ENCODE peak calls at places on chromosomes 1 and 21, in six cellular contexts. Q, M, G, V, F and U are unnamed samples.

GRCh38 chr1:39671433-39671792 is 494 bp downstream of the NT5C1A start:
- DNase-seq in Q (no peak), M (no peak), G (no peak), V (no peak), F (peak), U (no peak)

GRCh38 chr1:184823080-184823479 is 68.4 kb upstream of the EDEM3 start:
- DNase-seq in Q (peak), M (peak), G (no peak), V (no peak), F (no peak), U (peak)

GRCh38 chr21:16473965-16474364 is 744.2 kb downstream of the USP25 start:
- DNase-seq in Q (no peak), M (peak), G (no peak), V (no peak), F (no peak), U (no peak)

GRCh38 chr1:61952675-61953074 is 210.4 kb downstream of the PATJ start:
- DNase-seq in Q (no peak), M (no peak), G (no peak), V (no peak), F (no peak), U (no peak)

GRCh38 chr1:230307213-230307612 is 118.9 kb downstream of the PGBD5 start:
- DNase-seq in Q (no peak), M (no peak), G (no peak), V (no peak), F (no peak), U (no peak)

GRCh38 chr1:162147760-162148159 is 78.3 kb downstream of the NOS1AP start:
- DNase-seq in Q (no peak), M (no peak), G (no peak), V (peak), F (peak), U (peak)

GRCh38 chr1:84488107-84488506 is 9.0 kb downstream of the RPF1 start:
- DNase-seq in Q (no peak), M (no peak), G (no peak), V (no peak), F (no peak), U (no peak)

GRCh38 chr1:76230894-76231293 is 156.3 kb downstream of the ST6GALNAC3 start:
- DNase-seq in Q (no peak), M (no peak), G (no peak), V (peak), F (peak), U (no peak)

GRCh38 chr1:234108921-234109320 is 204.4 kb downstream of the SLC35F3 start:
- DNase-seq in Q (no peak), M (peak), G (peak), V (no peak), F (no peak), U (no peak)

GRCh38 chr1:157994081-157994581 is 686 bp downstream of the KIRREL1 start:
- DNase-seq in Q (peak), M (no peak), G (no peak), V (no peak), F (no peak), U (no peak)

GRCh38 chr1:56576880-56577858 is 2.2 kb downstream of the PLPP3 start:
- DNase-seq in Q (peak), M (peak), G (peak), V (no peak), F (peak), U (no peak)

GRCh38 chr1:109617291-109617801 is 2.1 kb downstream of the GNAT2 start:
- DNase-seq in Q (peak), M (peak), G (peak), V (no peak), F (peak), U (peak)

GRCh38 chr21:32844076-32844475 is 72.5 kb upstream of the PAXBP1 start:
- DNase-seq in Q (no peak), M (no peak), G (no peak), V (no peak), F (no peak), U (no peak)

GRCh38 chr1:242189591-242189990 is 190.7 kb upstream of the MAP1LC3C start:
- DNase-seq in Q (no peak), M (no peak), G (no peak), V (no peak), F (no peak), U (no peak)

GRCh38 chr1:6962956-6963915 is 178.0 kb downstream of the CAMTA1 start:
- DNase-seq in Q (peak), M (no peak), G (no peak), V (peak), F (peak), U (peak)

GRCh38 chr1:210330279-210330866 is 1.7 kb downstream of the HHAT start:
- DNase-seq in Q (peak), M (peak), G (no peak), V (no peak), F (no peak), U (no peak)

GRCh38 chr21:42143111-42143510 is 72.0 kb downstream of the UMODL1 start:
- DNase-seq in Q (no peak), M (no peak), G (no peak), V (no peak), F (no peak), U (no peak)

GRCh38 chr1:222547944-222548671 is at the start of gene HHIPL2:
- DNase-seq in Q (no peak), M (no peak), G (no peak), V (no peak), F (no peak), U (no peak)

GRCh38 chr1:154923695-154924094 is 12.8 kb downstream of the PMVK start:
- DNase-seq in Q (no peak), M (no peak), G (no peak), V (no peak), F (no peak), U (no peak)

GRCh38 chr1:35577071-35577998 is 4.2 kb downstream of the TFAP2E start:
- DNase-seq in Q (peak), M (no peak), G (no peak), V (no peak), F (peak), U (no peak)

GRCh38 chr1:232548651-232549050 is 81.3 kb downstream of the SIPA1L2 start:
- DNase-seq in Q (no peak), M (no peak), G (no peak), V (no peak), F (no peak), U (no peak)

GRCh38 chr1:233289676-233290075 is 5.8 kb downstream of the PCNX2 start:
- DNase-seq in Q (no peak), M (no peak), G (no peak), V (peak), F (peak), U (no peak)

GRCh38 chr1:67019600-67020136 is 34.3 kb downstream of the SLC35D1 start:
- DNase-seq in Q (peak), M (peak), G (no peak), V (no peak), F (peak), U (no peak)

GRCh38 chr1:234659538-234659937 is 49.6 kb upstream of the IRF2BP2 start:
- DNase-seq in Q (peak), M (peak), G (peak), V (no peak), F (no peak), U (no peak)

GRCh38 chr21:46443910-46444309 is 14.8 kb upstream of the DIP2A start:
- DNase-seq in Q (no peak), M (no peak), G (no peak), V (no peak), F (no peak), U (no peak)

GRCh38 chr1:35560256-35561225 is 2.9 kb downstream of the NCDN start:
- DNase-seq in Q (no peak), M (no peak), G (no peak), V (no peak), F (no peak), U (no peak)

GRCh38 chr1:99595041-99595440 is 50.9 kb upstream of the PALMD start:
- DNase-seq in Q (no peak), M (no peak), G (no peak), V (no peak), F (no peak), U (no peak)

GRCh38 chr1:99590578-99591209 is 55.2 kb upstream of the PALMD start:
- DNase-seq in Q (peak), M (peak), G (no peak), V (no peak), F (no peak), U (no peak)

GRCh38 chr1:99589186-99589636 is 56.7 kb upstream of the PALMD start:
- DNase-seq in Q (no peak), M (no peak), G (no peak), V (no peak), F (no peak), U (no peak)

GRCh38 chr1:99594205-99594604 is 51.7 kb upstream of the PALMD start:
- DNase-seq in Q (no peak), M (no peak), G (no peak), V (no peak), F (no peak), U (no peak)

GRCh38 chr1:99591886-99592285 is 54.0 kb upstream of the PALMD start:
- DNase-seq in Q (no peak), M (no peak), G (no peak), V (no peak), F (no peak), U (no peak)
- H2AFZ ChIP-seq in Q (no peak), M (no peak), G (no peak), V (no peak), F (no peak), U (no peak)

DNA sequence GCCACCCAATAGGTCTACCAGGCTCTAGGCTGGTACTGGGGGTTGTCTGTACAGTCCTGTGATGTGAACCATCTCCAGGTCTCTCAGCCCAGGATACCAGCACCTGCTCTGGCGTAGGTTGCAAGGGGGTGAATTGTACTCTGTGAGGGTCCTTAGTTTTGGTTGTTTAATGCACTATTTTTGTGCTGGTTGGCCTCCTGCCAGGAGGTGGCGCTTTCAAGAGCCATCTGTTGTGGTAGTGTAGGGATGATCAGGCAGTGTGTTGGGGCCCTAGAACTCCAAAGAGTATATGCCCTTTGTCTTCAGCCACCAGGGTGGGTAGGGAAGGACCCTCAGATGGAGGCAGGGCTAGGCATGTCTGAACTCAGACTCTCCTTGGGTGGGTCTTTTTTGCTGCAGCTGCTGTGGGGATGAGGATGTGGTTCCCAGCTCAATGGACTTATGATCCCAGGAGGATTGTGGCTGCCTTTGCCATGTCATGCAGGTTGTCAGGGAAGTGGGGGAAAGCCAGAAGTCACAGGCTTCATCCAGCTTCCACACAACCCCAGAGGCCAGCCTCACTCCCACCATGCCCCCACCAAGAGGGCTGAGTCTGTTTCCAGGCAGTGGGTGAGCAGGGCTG is 301.8 kb upstream of the CHRM3 start:
- DNase-seq in Q (no peak), M (no peak), G (no peak), V (no peak), F (no peak), U (no peak)
- H3K4me2 ChIP-seq in Q (no peak), M (no peak), G (no peak), V (no peak), F (no peak), U (no peak)

GRCh38 chr1:211732276-211732571 is 56.8 kb upstream of the NEK2 start:
- DNase-seq in Q (no peak), M (no peak), G (no peak), V (no peak), F (no peak), U (no peak)
- H3K14ac ChIP-seq in Q (no peak), M (no peak), G (no peak), V (no peak), F (no peak), U (no peak)

GRCh38 chr1:181483084-181483559 is at the start of gene CACNA1E:
- DNase-seq in Q (no peak), M (no peak), G (no peak), V (no peak), F (no peak), U (no peak)
- H2AFZ ChIP-seq in Q (peak), M (peak), G (peak), V (peak), F (no peak), U (peak)

DNA sequence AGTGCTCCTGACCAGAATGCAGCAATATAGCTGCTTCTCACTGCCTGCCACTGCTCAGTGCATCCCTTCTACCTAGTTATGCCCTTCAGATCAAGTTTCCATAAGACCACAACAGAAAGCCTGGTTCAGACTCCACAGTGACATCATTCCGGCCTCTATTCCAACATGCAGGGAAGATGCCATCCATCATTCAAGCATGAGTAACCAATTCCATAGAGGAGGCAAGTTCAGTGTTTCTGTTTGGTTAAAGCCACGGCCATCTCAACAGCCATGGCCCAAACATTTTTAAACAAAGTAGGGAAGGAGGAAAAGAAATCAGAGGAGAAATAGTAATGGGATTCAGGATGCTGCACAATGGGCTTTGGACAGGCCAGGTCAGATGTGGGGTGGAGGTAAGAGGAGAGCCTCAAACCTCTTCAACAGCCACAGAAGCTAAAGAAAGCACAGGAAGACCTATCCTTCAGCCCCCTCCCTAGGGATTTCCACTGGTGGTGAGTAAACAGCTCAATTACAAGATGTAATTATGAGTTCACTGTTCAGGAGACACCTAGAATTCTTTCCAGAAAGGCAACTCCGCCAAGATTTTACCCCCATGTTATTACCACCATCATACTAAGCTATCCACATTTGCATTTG is 484.9 kb downstream of the SETD4 start:
- DNase-seq in Q (peak), M (peak), G (peak), V (no peak), F (no peak), U (no peak)
- H3K4me2 ChIP-seq in Q (no peak), M (peak), G (no peak), V (no peak), F (no peak), U (no peak)

GRCh38 chr21:38968887-38969543 is 163.3 kb downstream of the ETS2 start:
- DNase-seq in Q (no peak), M (no peak), G (no peak), V (no peak), F (no peak), U (no peak)

GRCh38 chr21:38976900-38977299 is 171.2 kb downstream of the ETS2 start:
- DNase-seq in Q (no peak), M (no peak), G (no peak), V (no peak), F (no peak), U (no peak)

GRCh38 chr21:38972078-38972477 is 166.3 kb downstream of the ETS2 start:
- DNase-seq in Q (no peak), M (no peak), G (no peak), V (no peak), F (no peak), U (no peak)

GRCh38 chr21:38970765-38971164 is 165.0 kb downstream of the ETS2 start:
- DNase-seq in Q (no peak), M (no peak), G (no peak), V (no peak), F (no peak), U (no peak)

DNA sequence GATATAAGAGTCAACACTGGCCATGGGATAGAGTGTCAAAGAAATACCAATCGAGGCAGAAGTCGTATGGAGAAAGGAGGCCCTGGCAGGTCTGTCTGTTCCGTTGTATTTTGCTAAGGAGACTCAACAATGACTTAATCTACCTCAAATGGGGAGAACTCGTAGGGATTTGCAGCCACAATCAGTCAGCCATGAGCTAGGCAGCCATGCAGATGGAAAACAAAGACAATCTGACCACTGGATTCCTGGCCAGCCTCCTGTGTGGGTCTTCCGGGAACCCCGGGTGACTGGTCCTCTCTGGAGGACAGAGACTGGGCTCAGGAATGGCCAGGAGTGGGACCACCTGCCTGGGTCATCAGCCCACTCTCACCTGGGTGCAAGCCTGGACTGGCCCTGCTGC is 167.8 kb downstream of the ETS2 start:
- DNase-seq in Q (no peak), M (no peak), G (no peak), V (no peak), F (no peak), U (no peak)
- H3K14ac ChIP-seq in Q (no peak), M (no peak), G (no peak), V (no peak), F (no peak), U (no peak)

DNA sequence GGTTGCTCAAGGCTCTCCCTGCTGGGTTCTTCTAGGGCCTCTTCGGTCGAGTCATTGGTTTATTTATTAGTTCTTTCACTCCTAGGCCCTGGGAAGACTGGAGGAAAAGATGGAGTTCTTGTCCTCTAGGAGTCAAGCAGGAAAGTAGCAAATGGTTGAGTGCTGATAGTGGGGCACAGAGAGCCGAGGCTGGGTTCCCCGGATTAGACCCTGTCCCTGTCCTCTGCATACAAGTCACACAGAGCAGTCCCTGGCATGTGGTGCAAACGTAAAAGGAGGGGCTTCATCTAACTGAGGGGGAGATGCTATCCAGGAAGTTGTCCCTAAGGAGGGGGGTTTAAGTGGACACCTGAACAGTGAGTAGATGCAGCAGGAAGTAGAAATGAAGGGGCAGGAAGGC is 19.2 kb upstream of the KCNE2 start:
- DNase-seq in Q (peak), M (peak), G (no peak), V (no peak), F (no peak), U (no peak)
- H2AFZ ChIP-seq in Q (no peak), M (no peak), G (no peak), V (no peak), F (no peak), U (no peak)

GRCh38 chr1:164671597-164672327 is 112.8 kb downstream of the PBX1 start:
- DNase-seq in Q (peak), M (peak), G (no peak), V (no peak), F (no peak), U (no peak)

GRCh38 chr1:164667600-164667999 is 108.6 kb downstream of the PBX1 start:
- DNase-seq in Q (no peak), M (no peak), G (peak), V (no peak), F (no peak), U (no peak)

GRCh38 chr1:164668451-164668850 is 109.5 kb downstream of the PBX1 start:
- DNase-seq in Q (no peak), M (no peak), G (no peak), V (no peak), F (no peak), U (no peak)

GRCh38 chr1:164672610-164673009 is 113.6 kb downstream of the PBX1 start:
- DNase-seq in Q (no peak), M (no peak), G (no peak), V (no peak), F (no peak), U (no peak)

GRCh38 chr1:164670026-164670425 is 111.0 kb downstream of the PBX1 start:
- DNase-seq in Q (no peak), M (no peak), G (peak), V (no peak), F (no peak), U (no peak)
- H3K4me2 ChIP-seq in Q (no peak), M (no peak), G (no peak), V (no peak), F (no peak), U (no peak)